ENCODE peak calls at places on chromosome 13, in nine cellular contexts. One of them, this sample, is unnamed.

GRCh38 chr13:107322228-107322627 is 754.3 kb upstream of the ARGLU1 start:
- DNase-seq in GM12891: no peak
- DNase-seq in HCT116: no peak
- DNase-seq in thyroid gland: no peak
- DNase-seq in body of pancreas: no peak
- DNase-seq in ovary: no peak
- DNase-seq in IMR-90: no peak
- DNase-seq in adrenal gland: no peak
- DNase-seq in transverse colon: no peak
- DNase-seq in this sample: no peak

GRCh38 chr13:22080832-22081231 is 410.0 kb downstream of the FGF9 start:
- DNase-seq in body of pancreas: no peak
- DNase-seq in thyroid gland: no peak
- DNase-seq in ovary: no peak
- DNase-seq in transverse colon: no peak
- DNase-seq in GM12891: no peak
- DNase-seq in adrenal gland: no peak
- DNase-seq in HCT116: no peak
- DNase-seq in IMR-90: no peak
- DNase-seq in this sample: no peak

GRCh38 chr13:31815361-31816144 is 76.2 kb downstream of the RXFP2 start:
- DNase-seq in GM12891: no peak
- DNase-seq in HCT116: no peak
- DNase-seq in body of pancreas: no peak
- DNase-seq in thyroid gland: no peak
- DNase-seq in ovary: no peak
- DNase-seq in transverse colon: no peak
- DNase-seq in adrenal gland: no peak
- DNase-seq in IMR-90: no peak
- DNase-seq in this sample: no peak

GRCh38 chr13:75760182-75760981 is 124.3 kb downstream of the LMO7 start:
- DNase-seq in body of pancreas: peak
- DNase-seq in HCT116: peak
- DNase-seq in transverse colon: peak
- DNase-seq in IMR-90: peak
- DNase-seq in ovary: no peak
- DNase-seq in GM12891: no peak
- DNase-seq in adrenal gland: no peak
- DNase-seq in thyroid gland: peak
- DNase-seq in this sample: no peak

GRCh38 chr13:97856001-97856675 is 97.3 kb upstream of the IPO5 start:
- DNase-seq in ovary: peak
- DNase-seq in HCT116: no peak
- DNase-seq in transverse colon: peak
- DNase-seq in IMR-90: no peak
- DNase-seq in body of pancreas: peak
- DNase-seq in adrenal gland: peak
- DNase-seq in thyroid gland: peak
- DNase-seq in GM12891: no peak
- DNase-seq in this sample: peak

GRCh38 chr13:97810152-97810551 is 143.3 kb upstream of the IPO5 start:
- DNase-seq in GM12891: no peak
- DNase-seq in body of pancreas: no peak
- DNase-seq in adrenal gland: no peak
- DNase-seq in IMR-90: peak
- DNase-seq in transverse colon: no peak
- DNase-seq in ovary: no peak
- DNase-seq in HCT116: peak
- DNase-seq in thyroid gland: no peak
- DNase-seq in this sample: no peak

GRCh38 chr13:112784811-112785418 is 95.1 kb downstream of the ATP11A start:
- DNase-seq in thyroid gland: no peak
- DNase-seq in IMR-90: no peak
- DNase-seq in transverse colon: no peak
- DNase-seq in body of pancreas: no peak
- DNase-seq in GM12891: no peak
- DNase-seq in adrenal gland: peak
- DNase-seq in HCT116: no peak
- DNase-seq in ovary: peak
- DNase-seq in this sample: no peak

GRCh38 chr13:66659291-66660012 is 570.7 kb downstream of the PCDH9 start:
- DNase-seq in thyroid gland: no peak
- DNase-seq in GM12891: no peak
- DNase-seq in transverse colon: no peak
- DNase-seq in ovary: no peak
- DNase-seq in adrenal gland: no peak
- DNase-seq in body of pancreas: no peak
- DNase-seq in HCT116: no peak
- DNase-seq in IMR-90: no peak
- DNase-seq in this sample: no peak

GRCh38 chr13:20446405-20446804 is 79.3 kb downstream of the CRYL1 start:
- DNase-seq in transverse colon: no peak
- DNase-seq in ovary: no peak
- DNase-seq in body of pancreas: no peak
- DNase-seq in thyroid gland: no peak
- DNase-seq in GM12891: no peak
- DNase-seq in HCT116: no peak
- DNase-seq in adrenal gland: no peak
- DNase-seq in IMR-90: no peak
- DNase-seq in this sample: peak

DNA sequence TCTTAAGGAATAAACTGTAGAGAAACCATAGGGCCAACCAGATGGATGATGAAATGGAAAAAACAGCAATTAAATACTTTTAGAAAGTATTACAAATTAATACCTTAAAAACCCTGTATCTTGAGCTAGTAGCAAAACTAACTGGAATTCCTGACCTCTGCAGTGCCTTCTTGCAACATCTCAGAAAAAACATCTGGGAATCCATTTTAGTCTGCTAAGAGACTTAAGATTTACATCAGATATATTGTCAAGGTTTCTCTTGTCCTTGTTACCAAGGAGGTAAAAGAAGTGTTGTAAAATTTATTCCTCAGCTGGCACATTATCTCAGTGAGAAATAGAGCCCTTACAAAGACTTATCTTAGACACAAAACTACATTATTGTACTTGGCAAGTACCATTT is 18.5 kb downstream of the KCNRG start:
- DNase-seq in GM12891: no peak
- DNase-seq in HCT116: no peak
- DNase-seq in adrenal gland: no peak
- DNase-seq in IMR-90: peak
- DNase-seq in transverse colon: no peak
- DNase-seq in thyroid gland: no peak
- DNase-seq in body of pancreas: no peak
- DNase-seq in ovary: no peak
- DNase-seq in this sample: no peak
- TF ChIP-seq POLR2A in GM12891: no peak
- TF ChIP-seq POLR2A in HCT116: no peak
- TF ChIP-seq POLR2A in adrenal gland: no peak
- TF ChIP-seq POLR2A in IMR-90: no peak
- TF ChIP-seq POLR2A in transverse colon: no peak
- TF ChIP-seq POLR2A in thyroid gland: no peak
- TF ChIP-seq POLR2A in body of pancreas: no peak
- TF ChIP-seq POLR2A in ovary: no peak
- TF ChIP-seq POLR2A in this sample: no peak

GRCh38 chr13:29384466-29384865 is 211.0 kb downstream of the SLC7A1 start:
- DNase-seq in ovary: no peak
- DNase-seq in adrenal gland: no peak
- DNase-seq in HCT116: no peak
- DNase-seq in transverse colon: no peak
- DNase-seq in thyroid gland: no peak
- DNase-seq in GM12891: no peak
- DNase-seq in body of pancreas: no peak
- DNase-seq in IMR-90: no peak
- DNase-seq in this sample: no peak
- TF ChIP-seq POLR2A in ovary: no peak
- TF ChIP-seq POLR2A in adrenal gland: no peak
- TF ChIP-seq POLR2A in HCT116: no peak
- TF ChIP-seq POLR2A in transverse colon: no peak
- TF ChIP-seq POLR2A in thyroid gland: no peak
- TF ChIP-seq POLR2A in GM12891: no peak
- TF ChIP-seq POLR2A in body of pancreas: no peak
- TF ChIP-seq POLR2A in IMR-90: no peak
- TF ChIP-seq POLR2A in this sample: no peak

GRCh38 chr13:73464758-73465628 is 406.2 kb downstream of the KLF5 start:
- DNase-seq in adrenal gland: no peak
- DNase-seq in transverse colon: peak
- DNase-seq in thyroid gland: no peak
- DNase-seq in HCT116: no peak
- DNase-seq in ovary: no peak
- DNase-seq in IMR-90: no peak
- DNase-seq in body of pancreas: no peak
- DNase-seq in GM12891: no peak
- DNase-seq in this sample: no peak
- TF ChIP-seq POLR2A in adrenal gland: no peak
- TF ChIP-seq POLR2A in transverse colon: peak
- TF ChIP-seq POLR2A in thyroid gland: no peak
- TF ChIP-seq POLR2A in HCT116: no peak
- TF ChIP-seq POLR2A in ovary: no peak
- TF ChIP-seq POLR2A in IMR-90: no peak
- TF ChIP-seq POLR2A in body of pancreas: no peak
- TF ChIP-seq POLR2A in GM12891: no peak
- TF ChIP-seq POLR2A in this sample: no peak

GRCh38 chr13:74135306-74136088 is 1.3 kb upstream of the KLF12 start:
- DNase-seq in adrenal gland: peak
- DNase-seq in transverse colon: peak
- DNase-seq in IMR-90: peak
- DNase-seq in HCT116: no peak
- DNase-seq in GM12891: peak
- DNase-seq in thyroid gland: peak
- DNase-seq in ovary: peak
- DNase-seq in body of pancreas: peak
- DNase-seq in this sample: peak
- TF ChIP-seq POLR2A in adrenal gland: no peak
- TF ChIP-seq POLR2A in transverse colon: peak
- TF ChIP-seq POLR2A in IMR-90: no peak
- TF ChIP-seq POLR2A in HCT116: peak
- TF ChIP-seq POLR2A in GM12891: no peak
- TF ChIP-seq POLR2A in thyroid gland: peak
- TF ChIP-seq POLR2A in ovary: no peak
- TF ChIP-seq POLR2A in body of pancreas: peak
- TF ChIP-seq POLR2A in this sample: no peak

DNA sequence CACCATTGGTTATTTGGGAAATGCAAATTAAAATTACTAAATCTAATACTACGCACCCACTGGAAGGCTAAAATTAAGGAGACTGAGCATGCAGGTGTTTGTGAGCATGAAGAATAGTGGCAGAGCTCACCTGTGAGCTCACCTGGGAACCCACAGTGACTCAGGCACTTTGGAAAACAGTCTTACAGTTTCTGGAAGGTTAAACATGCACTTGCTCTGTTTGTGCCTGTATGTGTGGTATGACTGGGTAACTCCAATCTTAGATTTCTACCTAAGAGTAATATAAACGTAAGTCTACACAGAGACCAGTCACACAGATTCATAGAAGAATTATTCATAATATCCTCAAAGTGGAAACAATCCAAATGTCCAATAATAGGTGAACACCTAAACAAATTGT is 318.8 kb downstream of the ATP8A2 start:
- DNase-seq in ovary: no peak
- DNase-seq in thyroid gland: no peak
- DNase-seq in IMR-90: no peak
- DNase-seq in GM12891: no peak
- DNase-seq in adrenal gland: no peak
- DNase-seq in transverse colon: no peak
- DNase-seq in HCT116: no peak
- DNase-seq in body of pancreas: no peak
- DNase-seq in this sample: no peak
- TF ChIP-seq POLR2A in ovary: no peak
- TF ChIP-seq POLR2A in thyroid gland: no peak
- TF ChIP-seq POLR2A in IMR-90: no peak
- TF ChIP-seq POLR2A in GM12891: no peak
- TF ChIP-seq POLR2A in adrenal gland: no peak
- TF ChIP-seq POLR2A in transverse colon: no peak
- TF ChIP-seq POLR2A in HCT116: no peak
- TF ChIP-seq POLR2A in body of pancreas: no peak
- TF ChIP-seq POLR2A in this sample: no peak

GRCh38 chr13:113837554-113838355 is 26.1 kb downstream of the GAS6 start:
- DNase-seq in IMR-90: peak
- DNase-seq in transverse colon: peak
- DNase-seq in adrenal gland: peak
- DNase-seq in HCT116: peak
- DNase-seq in body of pancreas: peak
- DNase-seq in thyroid gland: peak
- DNase-seq in GM12891: no peak
- DNase-seq in ovary: peak
- DNase-seq in this sample: peak
- TF ChIP-seq POLR2A in IMR-90: peak
- TF ChIP-seq POLR2A in transverse colon: no peak
- TF ChIP-seq POLR2A in adrenal gland: peak
- TF ChIP-seq POLR2A in HCT116: no peak
- TF ChIP-seq POLR2A in body of pancreas: peak
- TF ChIP-seq POLR2A in thyroid gland: peak
- TF ChIP-seq POLR2A in GM12891: no peak
- TF ChIP-seq POLR2A in ovary: no peak
- TF ChIP-seq POLR2A in this sample: no peak

This sample was measured in esophagus muscularis mucosa.